ENCODE peak calls at places on chromosomes 5 and 9, in four cellular contexts. P is GM12878, J is astrocyte, U is HCT116. K is an unnamed sample. For H4K20me1, the result is how much of the 10 kb centered on the place peaks cover.

GRCh38 chr5:57324159-57324558 is 150.3 kb downstream of the GPBP1 start:
- DNase-seq in P (no peak), J (no peak), U (no peak), K (no peak)

GRCh38 chr5:112833971-112834370 is 27.1 kb upstream of the SRP19 start:
- DNase-seq in P (no peak), J (no peak), U (no peak), K (no peak)

GRCh38 chr9:92483896-92484545 is 1.7 kb upstream of the ASPN start:
- DNase-seq in J (no peak), P (no peak), U (no peak), K (no peak)

GRCh38 chr5:150589791-150590601 is 50.5 kb upstream of the SYNPO start:
- DNase-seq in P (peak), J (no peak), U (no peak), K (no peak)

GRCh38 chr9:105359899-105360298 is 87.9 kb upstream of the FSD1L start:
- DNase-seq in J (peak), U (no peak), P (no peak), K (no peak)

GRCh38 chr5:143215685-143216084 is 187.8 kb downstream of the NR3C1 start:
- DNase-seq in P (no peak), J (no peak), U (no peak), K (no peak)

GRCh38 chr5:5650242-5650641 is 227.8 kb downstream of the ICE1 start:
- DNase-seq in J (no peak), P (no peak), U (no peak), K (no peak)

GRCh38 chr9:130607640-130608420 is 28.5 kb downstream of the FUBP3 start:
- DNase-seq in J (peak), U (no peak), P (no peak), K (no peak)

GRCh38 chr9:92545002-92545510 is 9.3 kb upstream of the ECM2 start:
- DNase-seq in U (no peak), P (no peak), J (no peak), K (no peak)

GRCh38 chr5:122982376-122982775 is 54.1 kb downstream of the PPIC start:
- DNase-seq in J (no peak), P (no peak), U (no peak), K (no peak)

GRCh38 chr5:55599148-55600050 is 64.6 kb upstream of the PLPP1 start:
- DNase-seq in J (no peak), U (no peak), P (no peak), K (no peak)

GRCh38 chr5:43019615-43020293 is 20.4 kb downstream of the ANXA2R start:
- DNase-seq in P (no peak), J (peak), U (peak), K (peak)

GRCh38 chr5:142694092-142694856 is 8.4 kb upstream of the FGF1 start:
- DNase-seq in P (no peak), J (no peak), U (no peak), K (no peak)

GRCh38 chr5:174355208-174355612 is 309.7 kb downstream of the NSG2 start:
- DNase-seq in U (no peak), P (no peak), J (peak), K (no peak)

GRCh38 chr5:102048940-102049339 is 247.1 kb downstream of the SLCO4C1 start:
- DNase-seq in P (no peak), J (no peak), U (peak), K (no peak)

GRCh38 chr5:151313357-151313756 is 9.8 kb upstream of the SLC36A3 start:
- DNase-seq in J (no peak), P (no peak), U (no peak), K (no peak)

GRCh38 chr9:116337015-116337414 is 183.4 kb downstream of the PAPPA start:
- DNase-seq in P (no peak), U (no peak), J (peak), K (no peak)

GRCh38 chr9:135890190-135890861 is 17.0 kb downstream of the CAMSAP1 start:
- DNase-seq in J (no peak), U (no peak), P (no peak), K (no peak)

GRCh38 chr9:82170871-82171270 is 182.3 kb downstream of the SPATA31D1 start:
- DNase-seq in U (no peak), P (no peak), J (peak), K (peak)

GRCh38 chr9:116644099-116644688 is 42.9 kb upstream of the TRIM32 start:
- DNase-seq in U (no peak), P (no peak), J (peak), K (no peak)

GRCh38 chr5:129917224-129917623 is 13.0 kb downstream of the CHSY3 start:
- DNase-seq in U (no peak), P (no peak), J (no peak), K (no peak)

GRCh38 chr5:36552626-36553393 is 53.6 kb upstream of the SLC1A3 start:
- DNase-seq in U (no peak), P (no peak), J (peak), K (no peak)

GRCh38 chr5:98726258-98726657 is 47.2 kb upstream of the RGMB start:
- DNase-seq in P (no peak), J (no peak), U (no peak), K (no peak)

GRCh38 chr9:36961051-36961450 is 73.0 kb downstream of the PAX5 start:
- DNase-seq in P (no peak), U (no peak), J (no peak), K (no peak)

DNA sequence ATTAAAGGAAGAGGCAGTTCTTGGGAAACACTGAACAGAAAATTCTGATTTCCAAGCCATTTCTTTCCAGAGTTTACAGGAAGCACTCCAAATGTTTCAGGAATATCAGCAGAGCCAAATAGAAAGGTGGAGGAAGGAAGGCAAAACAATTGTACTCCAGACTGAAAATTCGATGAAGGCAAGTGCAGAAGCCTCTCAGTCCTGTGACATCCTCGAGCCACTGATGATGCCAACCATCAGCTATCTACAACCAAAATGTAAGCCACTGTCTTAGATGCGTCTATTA is 2.2 kb downstream of the LMAN2 start:
- DNase-seq in U (no peak), P (no peak), J (no peak), K (no peak)
- H4K20me1 ChIP-seq in U (under half), P (under half), J (half or more), K (under half)

GRCh38 chr9:16848189-16848588 is 22.3 kb downstream of the BNC2 start:
- DNase-seq in J (no peak), U (no peak), P (no peak), K (no peak)
- H3K27ac ChIP-seq in J (no peak), U (no peak), P (no peak), K (no peak)

GRCh38 chr5:138874771-138875628 is at the start of gene LRRTM2:
- DNase-seq in U (no peak), P (no peak), J (peak), K (no peak)

GRCh38 chr5:138873886-138874200 is 1.3 kb downstream of the LRRTM2 start:
- DNase-seq in P (no peak), U (no peak), J (no peak), K (no peak)

GRCh38 chr5:138874241-138874640 is 894 bp downstream of the LRRTM2 start:
- DNase-seq in J (peak), U (no peak), P (no peak), K (no peak)

GRCh38 chr5:138870611-138871010 is 4.5 kb downstream of the LRRTM2 start:
- DNase-seq in J (no peak), P (no peak), U (no peak), K (no peak)

GRCh38 chr5:138873096-138873885 is 1.8 kb downstream of the LRRTM2 start:
- DNase-seq in P (no peak), U (no peak), J (no peak), K (no peak)
- H4K20me1 ChIP-seq in P (under half), U (under half), J (half or more), K (under half)

GRCh38 chr5:148873690-148874485 is 47.5 kb downstream of the ADRB2 start:
- DNase-seq in P (no peak), J (no peak), U (no peak), K (no peak)
- H3K27ac ChIP-seq in P (no peak), J (no peak), U (no peak), K (no peak)